ENCODE peak calls at places on chromosomes 7 and 10, in ten cellular contexts. K is T follicular helper cell; F is substantia nigra; D is Peyer's patch; U is stromal cell of bone marrow; S is stimulated activated CD8-positive, alpha-beta memory T cell treated with anti-CD3 and anti-CD28 coated beads, Interleukin-4, amount 100 ng/mL, for 48 hours; X is activated CD8-positive, alpha-beta memory T cell treated with anti-CD3 and anti-CD28 coated beads, Interleukin-2, amount 50 U/mL, for 4 hours; M is H4; W is 8988T; G is G401. J is an unnamed sample.

GRCh38 chr10:76122056-76122455 is 690.6 kb downstream of the LRMDA start:
- DNase-seq in U (no peak), D (no peak), F (no peak), M (no peak), S (no peak), K (no peak), G (peak; percentile 84), W (no peak), X (no peak), J (no peak)

GRCh38 chr7:29381206-29382094 is 182.2 kb upstream of the PRR15 start:
- DNase-seq in K (no peak), D (no peak), U (no peak), W (no peak), X (no peak), F (no peak), M (no peak), S (no peak), G (peak; percentile 90), J (no peak)

GRCh38 chr7:1969459-1970284 is 263.1 kb downstream of the MAD1L1 start:
- DNase-seq in K (no peak), D (no peak), X (no peak), S (no peak), M (no peak), F (no peak), W (no peak), G (no peak), U (no peak), J (peak; percentile 60)

GRCh38 chr7:43394441-43395130 is 188.3 kb upstream of the STK17A start:
- DNase-seq in D (no peak), U (no peak), S (no peak), X (no peak), F (no peak), G (no peak), W (no peak), K (no peak), M (no peak), J (no peak)

GRCh38 chr10:102229810-102230263 is 3.7 kb downstream of the ELOVL3 start:
- DNase-seq in G (peak; percentile 82), F (peak; percentile 56), D (peak; percentile 79), X (peak; percentile 87), M (peak; percentile 78), W (peak; percentile 88), U (no peak), K (peak; percentile 80), S (peak; percentile 92), J (peak; percentile 94)

GRCh38 chr10:31977440-31978157 is 49.0 kb upstream of the ARHGAP12 start:
- DNase-seq in W (no peak), F (no peak), S (no peak), X (no peak), M (no peak), U (peak; percentile 53), D (no peak), K (no peak), G (no peak), J (no peak)

GRCh38 chr7:50206521-50207250 is 97.8 kb upstream of the IKZF1 start:
- DNase-seq in S (peak; percentile 78), D (peak; percentile 52), U (no peak), F (no peak), W (no peak), K (peak; percentile 65), G (no peak), X (peak; percentile 77), M (no peak), J (peak; percentile 86)

GRCh38 chr7:80361948-80362347 is 149.9 kb downstream of the GNAT3 start:
- DNase-seq in X (no peak), F (no peak), S (no peak), W (no peak), K (no peak), D (no peak), M (no peak), U (no peak), G (no peak), J (no peak)

GRCh38 chr7:153939177-153939576 is 113.0 kb upstream of the DPP6 start:
- DNase-seq in D (no peak), X (no peak), M (no peak), S (no peak), U (no peak), K (no peak), F (no peak), G (no peak), W (no peak), J (no peak)

GRCh38 chr10:69362471-69362954 is 54.2 kb downstream of the TACR2 start:
- DNase-seq in G (no peak), F (no peak), X (no peak), D (no peak), U (peak; percentile 79), S (no peak), K (no peak), M (peak; percentile 75), W (no peak), J (no peak)

GRCh38 chr10:116257785-116258184 is 15.2 kb downstream of the GFRA1 start:
- DNase-seq in M (no peak), W (no peak), S (no peak), U (no peak), G (no peak), F (no peak), D (no peak), K (no peak), X (no peak), J (no peak)

GRCh38 chr10:69464801-69465401 is 13.6 kb downstream of the TSPAN15 start:
- DNase-seq in X (no peak), G (no peak), M (no peak), D (no peak), U (no peak), S (no peak), F (peak; percentile 28), K (no peak), W (no peak), J (no peak)

GRCh38 chr7:138125119-138125518 is 48.9 kb downstream of the AKR1D1 start:
- DNase-seq in K (no peak), M (no peak), D (no peak), W (no peak), X (no peak), U (peak; percentile 14), F (no peak), G (no peak), S (no peak), J (no peak)

GRCh38 chr10:71075066-71075758 is 137.2 kb upstream of the UNC5B start:
- DNase-seq in K (no peak), F (no peak), G (no peak), D (no peak), X (no peak), U (no peak), S (no peak), M (no peak), W (no peak), J (peak; percentile 31)

GRCh38 chr7:48781783-48782182 is 142.6 kb upstream of the CDC14C start:
- DNase-seq in D (no peak), M (peak; percentile 67), K (no peak), X (no peak), G (no peak), W (no peak), U (no peak), F (no peak), S (no peak), J (no peak)

GRCh38 chr10:76422769-76423168 is 991.3 kb downstream of the LRMDA start:
- DNase-seq in X (no peak), M (no peak), F (no peak), G (no peak), U (peak; percentile 31), D (no peak), K (no peak), S (no peak), W (no peak), J (no peak)

J was measured in activated effector memory CD4-positive, alpha-beta T cell treated with anti-CD3 and anti-CD28 coated beads, Interleukin-2, amount 50 U/mL, for 16 hours.